ENCODE peak calls at places on chromosomes 16 and 17, in four cellular contexts. H is GM23248, I is neuronal stem cell, Z is fibroblast of lung. T is an unnamed sample.

GRCh38 chr17:45784583-45785372 is 658 bp downstream of the CRHR1 start:
- DNase-seq in Z (peak), I (peak), H (peak), T (peak)

GRCh38 chr16:62225675-62226074 is 189.4 kb upstream of the CDH8 start:
- DNase-seq in Z (peak), H (peak), I (peak), T (peak)

GRCh38 chr17:34299017-34299416 is 13.5 kb downstream of the CCL11 start:
- DNase-seq in Z (peak), H (peak), I (no peak), T (no peak)

GRCh38 chr17:42748202-42748905 is 3.5 kb upstream of the EZH1 start:
- DNase-seq in Z (no peak), I (no peak), H (peak), T (no peak)

GRCh38 chr17:78154903-78155811 is 9.0 kb downstream of the C17orf99 start:
- DNase-seq in I (no peak), H (no peak), Z (no peak), T (no peak)

GRCh38 chr17:3641717-3642486 is 5.3 kb downstream of the CTNS start:
- DNase-seq in Z (no peak), H (no peak), I (no peak), T (peak)

GRCh38 chr17:74852237-74853047 is 7.2 kb downstream of the GRIN2C start:
- DNase-seq in H (peak), I (peak), Z (peak), T (peak)

GRCh38 chr17:45291170-45291805 is 25.5 kb downstream of the MAP3K14 start:
- DNase-seq in I (no peak), H (no peak), Z (no peak), T (no peak)

GRCh38 chr16:87801679-87802300 is 36.0 kb upstream of the KLHDC4 start:
- DNase-seq in H (no peak), I (no peak), Z (no peak), T (no peak)

GRCh38 chr17:78991906-78992532 is 12.3 kb upstream of the LGALS3BP start:
- DNase-seq in H (no peak), Z (no peak), I (no peak), T (no peak)

GRCh38 chr17:65583921-65584603 is 22.6 kb upstream of the AXIN2 start:
- DNase-seq in H (no peak), Z (peak), I (no peak), T (peak)

GRCh38 chr17:17024778-17025300 is 17.4 kb upstream of the MPRIP start:
- DNase-seq in Z (no peak), H (no peak), I (no peak), T (no peak)

GRCh38 chr17:73013299-73013698 is 79.2 kb downstream of the SLC39A11 start:
- DNase-seq in Z (no peak), H (no peak), I (no peak), T (no peak)

GRCh38 chr17:14308636-14308964 is 7.7 kb downstream of the HS3ST3B1 start:
- DNase-seq in Z (no peak), I (peak), H (peak), T (no peak)

GRCh38 chr17:60065867-60066266 is 12.9 kb downstream of the HEATR6 start:
- DNase-seq in I (no peak), H (no peak), Z (no peak), T (no peak)

GRCh38 chr17:49715717-49716279 is 8.0 kb upstream of the SLC35B1 start:
- DNase-seq in I (no peak), Z (no peak), H (no peak), T (no peak)

GRCh38 chr17:75654176-75654575 is 12.8 kb downstream of the RECQL5 start:
- DNase-seq in I (no peak), H (peak), Z (no peak), T (no peak)

GRCh38 chr17:4551796-4552525 is 3.2 kb downstream of the MYBBP1A start:
- DNase-seq in H (no peak), Z (no peak), I (no peak), T (no peak)

GRCh38 chr17:81959362-81960129 is 1.4 kb downstream of the NOTUM start:
- DNase-seq in I (no peak), Z (peak), H (peak), T (peak)

GRCh38 chr16:67378642-67379041 is 14.7 kb downstream of the TPPP3 start:
- DNase-seq in I (no peak), Z (peak), H (peak), T (no peak)

GRCh38 chr16:57091990-57092785 is at the start of gene CPNE2:
- DNase-seq in H (peak), Z (peak), I (peak), T (no peak)

GRCh38 chr16:30562021-30562420 is 3.8 kb upstream of the ZNF764 start:
- DNase-seq in I (no peak), Z (no peak), H (no peak), T (no peak)

GRCh38 chr16:87361916-87362619 is 21.5 kb downstream of the FBXO31 start:
- DNase-seq in H (no peak), Z (peak), I (no peak), T (no peak)

GRCh38 chr17:75839942-75840778 is 4.0 kb downstream of the UNC13D start:
- DNase-seq in I (no peak), Z (no peak), H (no peak), T (no peak)

GRCh38 chr17:58329035-58329807 is 626 bp upstream of the TSPOAP1 start:
- DNase-seq in H (no peak), Z (no peak), I (no peak), T (peak)
- H3K4me2 ChIP-seq in H (no peak), Z (no peak), I (peak), T (peak)

DNA sequence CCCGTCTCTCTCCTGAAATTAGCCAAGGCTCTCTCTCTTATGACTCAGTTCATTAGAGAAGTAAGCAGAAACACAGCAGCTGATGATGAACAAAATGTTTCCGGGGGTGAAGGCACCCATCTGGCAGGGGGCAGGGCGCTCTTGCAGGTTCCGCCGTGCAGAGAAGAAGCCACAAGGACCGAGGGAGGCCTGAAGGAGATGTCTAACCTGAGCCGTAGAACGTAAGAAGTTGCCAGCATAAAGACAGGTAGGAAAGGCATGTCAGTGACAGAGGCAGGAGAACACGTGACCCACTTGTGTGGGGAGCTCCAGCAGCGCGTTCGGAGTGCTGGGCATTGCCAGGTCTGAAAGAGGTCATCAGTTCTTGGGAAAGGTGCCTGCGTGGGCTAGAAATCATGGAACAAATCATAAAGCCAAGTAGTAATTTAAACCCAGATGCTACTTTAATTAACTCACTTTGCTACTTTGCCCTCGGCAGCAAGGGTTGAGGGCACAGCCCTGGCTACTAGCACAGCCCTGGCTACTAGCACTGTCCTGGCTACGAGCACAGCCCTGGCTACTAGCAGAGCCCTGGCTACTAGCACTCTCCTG is 198.6 kb downstream of the RPTOR start:
- DNase-seq in H (peak), I (no peak), Z (peak), T (no peak)
- H3K4me2 ChIP-seq in H (peak), I (no peak), Z (no peak), T (no peak)

GRCh38 chr16:11587643-11588247 is 1.0 kb upstream of the LITAF start:
- DNase-seq in H (no peak), I (no peak), Z (no peak), T (no peak)

GRCh38 chr16:11585460-11586374 is 1.0 kb downstream of the LITAF start:
- DNase-seq in H (peak), Z (no peak), I (no peak), T (peak)

GRCh38 chr16:11586375-11586855 is 304 bp downstream of the LITAF start:
- DNase-seq in Z (no peak), H (peak), I (no peak), T (no peak)

GRCh38 chr16:11588321-11589244 is 1.9 kb upstream of the LITAF start:
- DNase-seq in H (no peak), I (no peak), Z (no peak), T (no peak)

GRCh38 chr16:11586856-11587642 is at the start of gene LITAF:
- DNase-seq in H (peak), I (peak), Z (peak), T (no peak)
- H3K4me2 ChIP-seq in H (peak), I (peak), Z (peak), T (peak)

DNA sequence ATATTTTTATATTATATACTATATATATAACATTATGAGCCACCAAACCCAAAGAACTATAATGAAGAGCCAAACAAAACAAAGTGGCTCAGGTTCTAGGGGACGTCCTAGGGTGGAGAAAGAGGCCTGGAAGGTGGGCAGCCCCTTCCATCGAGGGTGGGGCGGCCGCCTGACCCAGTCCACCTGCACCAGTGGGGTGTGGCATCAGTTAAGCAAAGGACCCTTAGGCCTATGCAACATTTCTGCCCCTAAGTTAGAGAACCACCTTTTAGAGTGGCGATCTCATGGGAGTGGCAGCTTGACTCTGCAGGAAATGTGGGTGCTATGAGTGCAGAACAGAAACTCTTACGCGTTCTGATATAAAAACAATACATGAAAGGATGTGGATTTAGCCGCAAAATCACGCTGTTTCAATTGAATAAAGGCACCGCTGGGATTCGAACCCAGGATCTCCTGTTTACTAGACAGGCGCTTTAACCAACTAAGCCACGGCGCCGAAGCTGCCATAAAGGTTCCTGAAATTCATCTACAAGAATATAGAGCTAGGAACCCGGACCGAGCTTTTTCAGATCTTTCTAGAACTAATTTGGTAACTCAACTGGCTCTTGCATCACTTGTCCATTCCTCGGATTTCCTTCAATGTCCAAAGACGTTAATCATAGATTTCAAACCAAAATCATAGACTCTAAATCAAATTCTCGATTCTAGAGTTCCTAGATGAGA is 15.6 kb upstream of the AURKB start:
- DNase-seq in I (peak), Z (peak), H (peak), T (no peak)
- H3K4me2 ChIP-seq in I (peak), Z (no peak), H (peak), T (no peak)

DNA sequence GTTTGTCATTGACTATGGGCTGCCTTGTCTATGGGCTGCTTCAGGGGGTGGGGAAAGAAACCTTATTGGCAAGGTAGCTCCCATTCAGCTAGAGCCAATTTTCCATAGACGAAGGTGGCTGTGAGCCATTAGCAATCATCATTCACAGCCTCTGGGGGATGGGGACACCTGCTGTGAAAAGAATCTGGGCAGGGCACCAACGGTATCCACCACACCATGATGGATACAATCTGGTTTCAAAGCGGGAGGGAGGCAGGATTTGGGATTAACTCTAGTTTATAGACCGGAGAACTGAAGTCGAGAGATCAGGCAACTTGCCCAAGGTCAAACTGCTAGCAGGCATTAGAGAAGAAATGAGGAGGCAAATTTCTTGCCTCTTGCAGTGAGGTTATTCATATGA is 182.3 kb downstream of the SHISA9 start:
- DNase-seq in I (no peak), H (no peak), Z (no peak), T (no peak)
- H3K4me2 ChIP-seq in I (no peak), H (no peak), Z (no peak), T (no peak)

GRCh38 chr16:89422905-89423630 is 67.3 kb downstream of the ANKRD11 start:
- DNase-seq in Z (peak), I (no peak), H (peak), T (peak)
- H3K4me2 ChIP-seq in Z (peak), I (no peak), H (no peak), T (peak)

GRCh38 chr16:71924710-71925109 is 29.4 kb downstream of the IST1 start:
- DNase-seq in I (no peak), Z (no peak), H (no peak), T (no peak)

GRCh38 chr16:71927787-71928186 is 32.5 kb downstream of the IST1 start:
- DNase-seq in I (no peak), H (no peak), Z (no peak), T (no peak)

GRCh38 chr16:71929048-71929447 is 33.7 kb downstream of the IST1 start:
- DNase-seq in I (no peak), H (peak), Z (peak), T (no peak)

GRCh38 chr16:71930013-71930563 is 34.8 kb downstream of the IST1 start:
- DNase-seq in H (peak), Z (peak), I (no peak), T (no peak)

DNA sequence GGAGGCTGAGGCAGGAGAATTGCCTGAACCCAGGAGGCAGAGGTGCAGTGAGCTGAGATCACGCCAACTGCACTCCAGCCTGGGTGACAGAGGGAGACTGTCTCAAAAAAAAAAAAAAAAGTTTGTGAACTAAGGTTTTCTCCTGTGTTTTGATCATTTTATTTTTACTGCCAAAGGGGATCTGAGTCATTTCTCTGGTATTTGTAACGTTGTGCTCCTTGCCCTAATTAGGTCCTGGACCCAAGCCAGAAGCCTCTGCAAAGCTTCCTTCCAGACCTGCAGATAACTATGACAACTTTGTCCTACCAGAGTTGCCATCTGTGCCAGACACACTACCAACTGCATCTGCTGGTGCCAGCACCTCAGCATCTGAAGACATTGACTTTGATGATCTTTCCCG is 32.1 kb downstream of the IST1 start:
- DNase-seq in Z (peak), I (no peak), H (peak), T (no peak)
- H3K4me2 ChIP-seq in Z (no peak), I (no peak), H (peak), T (no peak)

GRCh38 chr16:51591480-51591879 is 440.4 kb upstream of the SALL1 start:
- DNase-seq in I (no peak), Z (no peak), H (no peak), T (no peak)
- H3K4me2 ChIP-seq in I (no peak), Z (no peak), H (no peak), T (no peak)

T was measured in HepG2.